ENCODE peak calls at places on chromosome 19, in seven cellular contexts. One of them, this sample, is unnamed.

GRCh38 chr19:53904909-53905308 is 4.2 kb upstream of the CACNG7 start:
- DNase-seq in CD8-positive, alpha-beta T cell: no peak
- DNase-seq in uterus: no peak
- DNase-seq in transverse colon: no peak
- DNase-seq in GM23338: no peak
- DNase-seq in cardiac muscle cell: no peak
- DNase-seq in astrocyte: no peak
- DNase-seq in this sample: no peak

GRCh38 chr19:16206046-16206605 is 8.4 kb downstream of the AP1M1 start:
- DNase-seq in transverse colon: no peak
- DNase-seq in CD8-positive, alpha-beta T cell: no peak
- DNase-seq in astrocyte: no peak
- DNase-seq in cardiac muscle cell: no peak
- DNase-seq in uterus: no peak
- DNase-seq in GM23338: no peak
- DNase-seq in this sample: no peak

GRCh38 chr19:41925208-41926003 is 2.8 kb downstream of the ERFL start:
- DNase-seq in cardiac muscle cell: no peak
- DNase-seq in CD8-positive, alpha-beta T cell: no peak
- DNase-seq in astrocyte: no peak
- DNase-seq in uterus: no peak
- DNase-seq in GM23338: no peak
- DNase-seq in transverse colon: no peak
- DNase-seq in this sample: no peak

GRCh38 chr19:7250057-7250596 is 44.1 kb downstream of the INSR start:
- DNase-seq in cardiac muscle cell: no peak
- DNase-seq in transverse colon: no peak
- DNase-seq in CD8-positive, alpha-beta T cell: no peak
- DNase-seq in uterus: no peak
- DNase-seq in GM23338: no peak
- DNase-seq in astrocyte: no peak
- DNase-seq in this sample: no peak

GRCh38 chr19:4732680-4733114 is 9.1 kb upstream of the DPP9 start:
- DNase-seq in CD8-positive, alpha-beta T cell: peak; percentile 30
- DNase-seq in cardiac muscle cell: peak; percentile 74
- DNase-seq in transverse colon: peak; percentile 45
- DNase-seq in uterus: peak; percentile 52
- DNase-seq in astrocyte: no peak
- DNase-seq in GM23338: peak; percentile 91
- DNase-seq in this sample: peak; percentile 86

GRCh38 chr19:27846944-27847343 is 1366.0 kb downstream of the UQCRFS1 start:
- DNase-seq in GM23338: no peak
- DNase-seq in cardiac muscle cell: no peak
- DNase-seq in uterus: no peak
- DNase-seq in CD8-positive, alpha-beta T cell: no peak
- DNase-seq in transverse colon: no peak
- DNase-seq in astrocyte: no peak
- DNase-seq in this sample: no peak

GRCh38 chr19:33462112-33462726 is 59.4 kb downstream of the PEPD start:
- DNase-seq in CD8-positive, alpha-beta T cell: no peak
- DNase-seq in transverse colon: no peak
- DNase-seq in cardiac muscle cell: no peak
- DNase-seq in GM23338: no peak
- DNase-seq in uterus: no peak
- DNase-seq in astrocyte: no peak
- DNase-seq in this sample: no peak

GRCh38 chr19:38917921-38918491 is 6.0 kb upstream of the CCER2 start:
- DNase-seq in cardiac muscle cell: peak; percentile 15
- DNase-seq in CD8-positive, alpha-beta T cell: no peak
- DNase-seq in transverse colon: no peak
- DNase-seq in GM23338: peak; percentile 36
- DNase-seq in uterus: no peak
- DNase-seq in astrocyte: no peak
- DNase-seq in this sample: peak; percentile 69

GRCh38 chr19:6100284-6100915 is 9.9 kb downstream of the RFX2 start:
- DNase-seq in transverse colon: no peak
- DNase-seq in uterus: no peak
- DNase-seq in CD8-positive, alpha-beta T cell: no peak
- DNase-seq in cardiac muscle cell: no peak
- DNase-seq in astrocyte: no peak
- DNase-seq in GM23338: peak; percentile 5
- DNase-seq in this sample: no peak

GRCh38 chr19:53808710-53809125 is 15.4 kb downstream of the NLRP12 start:
- DNase-seq in transverse colon: no peak
- DNase-seq in astrocyte: peak; percentile 23
- DNase-seq in cardiac muscle cell: peak; percentile 73
- DNase-seq in GM23338: peak; percentile 87
- DNase-seq in uterus: no peak
- DNase-seq in CD8-positive, alpha-beta T cell: no peak
- DNase-seq in this sample: peak; percentile 25

GRCh38 chr19:50710094-50710493 is 9.5 kb downstream of the SHANK1 start:
- DNase-seq in transverse colon: no peak
- DNase-seq in astrocyte: no peak
- DNase-seq in CD8-positive, alpha-beta T cell: no peak
- DNase-seq in cardiac muscle cell: peak; percentile 14
- DNase-seq in uterus: no peak
- DNase-seq in GM23338: no peak
- DNase-seq in this sample: no peak

GRCh38 chr19:31421856-31422255 is 72.6 kb upstream of the TSHZ3 start:
- DNase-seq in uterus: no peak
- DNase-seq in transverse colon: no peak
- DNase-seq in cardiac muscle cell: no peak
- DNase-seq in CD8-positive, alpha-beta T cell: no peak
- DNase-seq in astrocyte: no peak
- DNase-seq in GM23338: no peak
- DNase-seq in this sample: no peak

GRCh38 chr19:3034194-3034844 is 5.2 kb upstream of the TLE2 start:
- DNase-seq in cardiac muscle cell: peak; percentile 57
- DNase-seq in uterus: no peak
- DNase-seq in transverse colon: no peak
- DNase-seq in astrocyte: peak; percentile 25
- DNase-seq in GM23338: no peak
- DNase-seq in CD8-positive, alpha-beta T cell: no peak
- DNase-seq in this sample: no peak

GRCh38 chr19:291561-292280 is 518 bp upstream of the PLPP2 start:
- DNase-seq in astrocyte: no peak
- DNase-seq in transverse colon: peak; percentile 55
- DNase-seq in cardiac muscle cell: no peak
- DNase-seq in CD8-positive, alpha-beta T cell: no peak
- DNase-seq in uterus: no peak
- DNase-seq in GM23338: peak; percentile 39
- DNase-seq in this sample: no peak

GRCh38 chr19:49570138-49570856 is 10.1 kb downstream of the NOSIP start:
- DNase-seq in transverse colon: peak; percentile 73
- DNase-seq in astrocyte: peak; percentile 61
- DNase-seq in cardiac muscle cell: peak; percentile 91
- DNase-seq in uterus: peak; percentile 43
- DNase-seq in CD8-positive, alpha-beta T cell: peak; percentile 62
- DNase-seq in GM23338: peak; percentile 96
- DNase-seq in this sample: peak; percentile 96
- H3K4me3 ChIP-seq in transverse colon: no peak overlapping the region
- H3K4me3 ChIP-seq in astrocyte: no peak overlapping the region
- H3K4me3 ChIP-seq in cardiac muscle cell: peak overlapping the region; percentile 4
- H3K4me3 ChIP-seq in uterus: no peak overlapping the region
- H3K4me3 ChIP-seq in CD8-positive, alpha-beta T cell: no peak overlapping the region
- H3K4me3 ChIP-seq in GM23338: no peak overlapping the region
- H3K4me3 ChIP-seq in this sample: no peak overlapping the region

GRCh38 chr19:36072081-36072480 is 17.4 kb downstream of the WDR62 start:
- DNase-seq in transverse colon: no peak
- DNase-seq in astrocyte: no peak
- DNase-seq in cardiac muscle cell: no peak
- DNase-seq in GM23338: no peak
- DNase-seq in CD8-positive, alpha-beta T cell: no peak
- DNase-seq in uterus: no peak
- DNase-seq in this sample: no peak
- H3K36me3 ChIP-seq in transverse colon: no peaks in the 10 kb centered on the region
- H3K36me3 ChIP-seq in astrocyte: peaks cover 4% of the 10 kb centered on the region
- H3K36me3 ChIP-seq in cardiac muscle cell: no peaks in the 10 kb centered on the region
- H3K36me3 ChIP-seq in GM23338: peaks cover 35% of the 10 kb centered on the region
- H3K36me3 ChIP-seq in CD8-positive, alpha-beta T cell: no peaks in the 10 kb centered on the region
- H3K36me3 ChIP-seq in uterus: no peaks in the 10 kb centered on the region
- H3K36me3 ChIP-seq in this sample: peaks cover 76% of the 10 kb centered on the region

GRCh38 chr19:11079999-11080398 is 9.3 kb upstream of the LDLR start:
- DNase-seq in cardiac muscle cell: no peak
- DNase-seq in astrocyte: no peak
- DNase-seq in uterus: no peak
- DNase-seq in GM23338: no peak
- DNase-seq in transverse colon: no peak
- DNase-seq in CD8-positive, alpha-beta T cell: no peak
- DNase-seq in this sample: no peak
- H3K27ac ChIP-seq in cardiac muscle cell: no peak overlapping the region
- H3K27ac ChIP-seq in astrocyte: no peak overlapping the region
- H3K27ac ChIP-seq in uterus: no peak overlapping the region
- H3K27ac ChIP-seq in GM23338: no peak overlapping the region
- H3K27ac ChIP-seq in transverse colon: no peak overlapping the region
- H3K27ac ChIP-seq in CD8-positive, alpha-beta T cell: no peak overlapping the region
- H3K27ac ChIP-seq in this sample: no peak overlapping the region

DNA sequence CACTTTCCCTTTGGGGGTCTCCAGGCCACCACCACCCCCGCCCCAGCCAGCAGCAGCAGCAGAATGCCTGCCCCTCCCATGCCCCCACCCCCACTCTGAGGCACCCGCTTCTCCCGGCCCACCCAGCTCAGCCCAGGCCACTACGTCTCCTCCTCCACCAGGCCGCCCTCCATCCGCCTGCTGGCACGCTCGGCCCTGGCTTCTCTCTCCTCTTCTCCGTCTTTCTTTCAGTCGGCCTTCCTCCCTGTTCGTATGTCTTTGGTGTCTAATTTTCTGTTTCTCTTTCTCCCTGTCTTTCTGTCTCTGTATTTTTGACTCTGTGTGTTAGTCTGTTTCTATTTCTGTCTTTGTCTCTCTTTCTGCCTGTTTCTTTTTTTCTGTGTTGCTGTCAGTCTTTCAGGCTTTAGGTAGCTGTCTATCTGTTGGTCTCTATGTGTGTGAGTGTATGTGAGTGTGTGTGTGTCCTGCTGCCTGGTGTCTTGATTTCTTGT is at the start of gene LGI4:
- DNase-seq in GM23338: no peak
- DNase-seq in transverse colon: no peak
- DNase-seq in astrocyte: no peak
- DNase-seq in CD8-positive, alpha-beta T cell: no peak
- DNase-seq in uterus: no peak
- DNase-seq in cardiac muscle cell: no peak
- DNase-seq in this sample: no peak
- H3K4me3 ChIP-seq in GM23338: peak within 1 kb of the TSS; percentile 48
- H3K4me3 ChIP-seq in transverse colon: no peak within 1 kb of the TSS
- H3K4me3 ChIP-seq in astrocyte: no peak within 1 kb of the TSS
- H3K4me3 ChIP-seq in CD8-positive, alpha-beta T cell: no peak within 1 kb of the TSS
- H3K4me3 ChIP-seq in uterus: peak within 1 kb of the TSS; percentile 44
- H3K4me3 ChIP-seq in cardiac muscle cell: peak within 1 kb of the TSS; percentile 16
- H3K4me3 ChIP-seq in this sample: no peak within 1 kb of the TSS

GRCh38 chr19:45071969-45072790 is 4.1 kb downstream of the ZNF296 start:
- DNase-seq in transverse colon: no peak
- DNase-seq in GM23338: no peak
- DNase-seq in astrocyte: no peak
- DNase-seq in uterus: no peak
- DNase-seq in CD8-positive, alpha-beta T cell: no peak
- DNase-seq in cardiac muscle cell: no peak
- DNase-seq in this sample: no peak

GRCh38 chr19:45075215-45076028 is 856 bp downstream of the ZNF296 start:
- DNase-seq in GM23338: peak; percentile 88
- DNase-seq in transverse colon: peak; percentile 92
- DNase-seq in cardiac muscle cell: peak; percentile 51
- DNase-seq in CD8-positive, alpha-beta T cell: no peak
- DNase-seq in uterus: no peak
- DNase-seq in astrocyte: no peak
- DNase-seq in this sample: peak; percentile 25

GRCh38 chr19:45076029-45076850 is at the start of gene ZNF296:
- DNase-seq in GM23338: peak; percentile 92
- DNase-seq in cardiac muscle cell: peak; percentile 43
- DNase-seq in astrocyte: no peak
- DNase-seq in transverse colon: peak; percentile 93
- DNase-seq in uterus: peak; percentile 51
- DNase-seq in CD8-positive, alpha-beta T cell: peak; percentile 67
- DNase-seq in this sample: no peak

GRCh38 chr19:45076851-45077730 is 813 bp upstream of the ZNF296 start:
- DNase-seq in CD8-positive, alpha-beta T cell: no peak
- DNase-seq in cardiac muscle cell: no peak
- DNase-seq in astrocyte: no peak
- DNase-seq in GM23338: peak; percentile 75
- DNase-seq in uterus: no peak
- DNase-seq in transverse colon: peak; percentile 51
- DNase-seq in this sample: no peak

GRCh38 chr19:45074744-45075143 is 1.5 kb downstream of the ZNF296 start:
- DNase-seq in uterus: no peak
- DNase-seq in GM23338: peak; percentile 62
- DNase-seq in transverse colon: no peak
- DNase-seq in cardiac muscle cell: no peak
- DNase-seq in astrocyte: no peak
- DNase-seq in CD8-positive, alpha-beta T cell: no peak
- DNase-seq in this sample: no peak
- H3K36me3 ChIP-seq in uterus: no peaks in the 10 kb centered on the region
- H3K36me3 ChIP-seq in GM23338: peaks cover 4% of the 10 kb centered on the region
- H3K36me3 ChIP-seq in transverse colon: no peaks in the 10 kb centered on the region
- H3K36me3 ChIP-seq in cardiac muscle cell: peaks cover 13% of the 10 kb centered on the region
- H3K36me3 ChIP-seq in astrocyte: peaks cover 8% of the 10 kb centered on the region
- H3K36me3 ChIP-seq in CD8-positive, alpha-beta T cell: peaks cover 4% of the 10 kb centered on the region
- H3K36me3 ChIP-seq in this sample: peaks cover 6% of the 10 kb centered on the region

This sample was measured in SJCRH30.